ENCODE peak calls at places on chromosomes 7 and 10, in six cellular contexts. F is left lung, B is HCT116, Z is foreskin keratinocyte, R is heart left ventricle, J is HepG2. N is an unnamed sample.

GRCh38 chr7:46651070-46651469 is 730.0 kb upstream of the IGFBP3 start:
- ATAC-seq in Z (peak; percentile 89), J (no peak), R (no peak), F (peak; percentile 96), B (peak; percentile 97), N (no peak)

GRCh38 chr7:128099204-128099671 is 68.0 kb upstream of the LRRC4 start:
- ATAC-seq in R (no peak), F (no peak), J (no peak), Z (peak; percentile 66), B (no peak), N (no peak)

GRCh38 chr7:70506463-70506862 is 625.5 kb upstream of the GALNT17 start:
- ATAC-seq in F (no peak), Z (no peak), J (peak; percentile 96), B (no peak), R (peak; percentile 69), N (no peak)

GRCh38 chr7:11817111-11817710 is 14.8 kb downstream of the THSD7A start:
- ATAC-seq in J (no peak), B (no peak), Z (no peak), R (no peak), F (no peak), N (no peak)

GRCh38 chr10:8044908-8045727 is 9.4 kb upstream of the GATA3 start:
- ATAC-seq in R (no peak), F (peak; percentile 15), B (no peak), Z (no peak), J (peak; percentile 42), N (no peak)

GRCh38 chr10:31384589-31384949 is 65.6 kb downstream of the ZEB1 start:
- ATAC-seq in F (no peak), R (no peak), Z (no peak), B (no peak), J (no peak), N (no peak)

GRCh38 chr10:125161570-125162139 is 1.3 kb upstream of the CTBP2 start:
- ATAC-seq in R (peak; percentile 7), Z (peak; percentile 65), B (no peak), J (no peak), F (peak; percentile 17), N (no peak)

GRCh38 chr7:13198741-13199140 is 511.3 kb downstream of the ARL4A start:
- ATAC-seq in B (no peak), J (no peak), R (no peak), Z (peak; percentile 81), F (no peak), N (no peak)

GRCh38 chr10:49194212-49194920 is 6.2 kb upstream of the TMEM273 start:
- ATAC-seq in F (no peak), Z (no peak), B (no peak), J (no peak), R (no peak), N (no peak)

GRCh38 chr7:130822642-130823041 is 88.6 kb upstream of the KLF14 start:
- ATAC-seq in J (no peak), Z (peak; percentile 10), F (no peak), B (no peak), R (no peak), N (no peak)

GRCh38 chr10:94251098-94251497 is 111.6 kb downstream of the NOC3L start:
- ATAC-seq in F (no peak), J (no peak), R (no peak), B (no peak), Z (no peak), N (no peak)

GRCh38 chr10:88960854-88961253 is 8.3 kb upstream of the ACTA2 start:
- ATAC-seq in F (peak; percentile 73), B (no peak), R (no peak), Z (peak; percentile 37), J (no peak), N (no peak)

GRCh38 chr7:96224682-96225081 is 97.2 kb downstream of the SLC25A13 start:
- ATAC-seq in F (peak; percentile 58), Z (no peak), J (peak; percentile 90), B (peak; percentile 52), R (no peak), N (no peak)

GRCh38 chr10:133003195-133003594 is 60.8 kb upstream of the CFAP46 start:
- ATAC-seq in Z (no peak), F (no peak), B (no peak), R (no peak), J (no peak), N (no peak)
- H3K4me1 ChIP-seq in Z (no peaks in the 10 kb centered on the region), F (no peaks in the 10 kb centered on the region), B (no peaks in the 10 kb centered on the region), R (no peaks in the 10 kb centered on the region), J (no peaks in the 10 kb centered on the region), N (no peaks in the 10 kb centered on the region)

DNA sequence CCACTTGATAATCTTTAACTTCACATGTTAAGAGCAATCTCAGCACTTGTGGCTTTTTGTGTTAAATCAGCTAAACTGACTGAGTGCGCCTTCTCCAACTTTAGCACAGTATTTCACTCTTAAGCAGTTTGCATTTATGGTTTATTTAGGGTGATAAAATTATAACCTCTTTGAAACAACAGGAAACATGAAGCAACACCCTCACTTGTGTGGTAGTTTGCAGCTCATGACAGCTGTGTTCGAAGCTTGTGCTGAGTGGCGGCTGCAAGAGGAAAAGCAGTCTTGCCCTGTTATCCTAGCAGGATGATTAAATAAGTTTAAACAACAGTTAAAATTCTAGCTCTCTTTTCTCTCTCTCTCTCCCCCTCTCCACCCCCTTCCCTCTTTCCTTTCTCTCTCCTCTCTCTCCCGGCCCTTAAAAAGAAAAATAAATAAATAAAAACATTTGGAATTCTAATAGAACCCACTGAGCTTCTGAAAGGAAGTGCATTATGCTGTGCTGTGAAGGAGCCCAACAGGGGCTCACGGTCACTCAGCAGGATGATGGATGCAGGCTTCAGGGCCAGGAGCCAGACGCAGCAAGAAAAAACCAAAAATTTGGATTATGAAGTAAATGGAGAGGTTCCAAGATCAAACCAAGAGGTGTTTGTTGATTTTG is 25.2 kb downstream of the OGDH start:
- ATAC-seq in J (no peak), R (no peak), B (no peak), Z (no peak), F (peak; percentile 41), N (peak; percentile 14)
- H3K4me1 ChIP-seq in J (peaks cover 28% of the 10 kb centered on the region), R (peaks cover 74% of the 10 kb centered on the region), B (peaks cover 10% of the 10 kb centered on the region), Z (peaks cover 8% of the 10 kb centered on the region), F (peaks cover 54% of the 10 kb centered on the region), N (peaks cover 6% of the 10 kb centered on the region)

DNA sequence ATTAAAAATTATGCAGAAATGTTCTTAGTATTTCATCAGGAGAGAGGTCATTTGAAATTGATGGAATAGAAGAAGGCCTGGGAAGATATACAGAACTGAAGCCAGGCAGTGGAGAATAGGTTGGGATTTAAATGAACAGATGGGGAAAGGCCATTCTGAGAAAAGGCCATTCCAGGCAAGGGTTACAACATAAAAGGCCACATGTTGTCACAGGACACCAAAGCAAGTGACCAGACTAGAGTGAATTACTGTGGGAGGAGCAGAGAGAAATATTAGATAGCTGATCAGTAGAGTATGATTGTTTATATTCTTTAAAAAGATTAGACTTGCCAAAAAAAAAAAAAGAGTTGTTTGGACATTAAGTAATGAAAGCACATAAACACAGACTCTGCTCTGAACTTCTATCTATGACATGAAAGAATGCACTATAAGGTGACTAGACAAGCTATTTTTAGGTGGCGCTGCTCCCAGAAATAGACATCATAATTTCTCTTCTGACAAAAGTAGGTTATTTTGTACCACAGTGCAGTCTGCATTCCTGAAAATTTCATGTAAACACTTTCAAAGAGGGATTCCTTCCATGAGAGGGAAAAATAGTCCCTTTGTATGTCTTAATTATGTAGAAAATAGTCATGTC is 55.2 kb upstream of the DKK1 start:
- ATAC-seq in Z (no peak), F (no peak), J (no peak), B (no peak), R (peak; percentile 42), N (no peak)
- H3K4me1 ChIP-seq in Z (peaks cover 9% of the 10 kb centered on the region), F (peaks cover 4% of the 10 kb centered on the region), J (no peaks in the 10 kb centered on the region), B (no peaks in the 10 kb centered on the region), R (peaks cover 13% of the 10 kb centered on the region), N (no peaks in the 10 kb centered on the region)

DNA sequence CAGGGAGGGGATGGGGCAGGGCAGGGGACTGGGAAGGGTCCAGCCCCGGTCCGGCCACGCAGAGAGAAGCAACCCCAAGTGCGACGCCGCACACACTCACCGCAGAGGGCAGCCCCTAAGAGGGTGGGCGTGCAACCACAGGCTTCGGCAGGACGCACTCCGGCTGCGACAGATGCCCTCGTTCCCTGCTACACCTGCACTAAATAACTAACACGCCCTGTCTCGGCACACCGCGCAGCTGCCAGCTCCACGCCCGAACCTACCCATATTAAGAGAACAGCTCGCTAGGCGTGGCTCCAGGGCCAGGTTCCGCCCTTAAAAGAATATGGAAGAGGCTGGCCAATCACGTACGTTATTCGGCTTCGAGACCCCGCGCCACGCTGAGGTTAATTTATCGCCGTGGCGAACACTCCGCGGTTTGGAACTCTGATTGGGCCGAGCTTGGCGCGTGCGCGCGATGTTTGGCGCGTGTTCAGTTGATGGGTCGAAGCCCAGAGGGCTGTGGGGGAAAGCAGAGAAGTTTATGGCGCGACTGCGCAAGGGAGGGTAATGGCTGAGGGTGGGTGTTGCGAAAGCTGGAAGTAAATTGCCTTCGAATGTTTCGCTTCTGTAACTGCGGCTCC is 91.1 kb downstream of the OR13A1 start:
- ATAC-seq in R (no peak), B (no peak), Z (no peak), J (no peak), F (no peak), N (no peak)
- H3K4me1 ChIP-seq in R (no peaks in the 10 kb centered on the region), B (no peaks in the 10 kb centered on the region), Z (no peaks in the 10 kb centered on the region), J (no peaks in the 10 kb centered on the region), F (no peaks in the 10 kb centered on the region), N (no peaks in the 10 kb centered on the region)

GRCh38 chr7:140175221-140176218 is 1.3 kb downstream of the KDM7A start:
- ATAC-seq in F (peak; percentile 80), Z (peak; percentile 76), B (peak; percentile 59), R (peak; percentile 75), J (peak; percentile 74), N (peak; percentile 76)

GRCh38 chr7:140168816-140169215 is 8.0 kb downstream of the KDM7A start:
- ATAC-seq in F (no peak), J (no peak), R (no peak), Z (no peak), B (no peak), N (no peak)

GRCh38 chr7:140165422-140165821 is 11.4 kb downstream of the KDM7A start:
- ATAC-seq in F (no peak), Z (peak; percentile 97), J (peak; percentile 36), R (no peak), B (no peak), N (no peak)

GRCh38 chr7:140174217-140174616 is 2.6 kb downstream of the KDM7A start:
- ATAC-seq in J (no peak), Z (no peak), R (no peak), B (no peak), F (no peak), N (no peak)

GRCh38 chr7:140170375-140170774 is 6.4 kb downstream of the KDM7A start:
- ATAC-seq in Z (no peak), R (no peak), F (no peak), B (no peak), J (no peak), N (no peak)
- H3K4me1 ChIP-seq in Z (peaks cover 6% of the 10 kb centered on the region), R (peaks cover 33% of the 10 kb centered on the region), F (peaks cover 10% of the 10 kb centered on the region), B (peaks cover 5% of the 10 kb centered on the region), J (peaks cover 83% of the 10 kb centered on the region), N (peaks cover 11% of the 10 kb centered on the region)

DNA sequence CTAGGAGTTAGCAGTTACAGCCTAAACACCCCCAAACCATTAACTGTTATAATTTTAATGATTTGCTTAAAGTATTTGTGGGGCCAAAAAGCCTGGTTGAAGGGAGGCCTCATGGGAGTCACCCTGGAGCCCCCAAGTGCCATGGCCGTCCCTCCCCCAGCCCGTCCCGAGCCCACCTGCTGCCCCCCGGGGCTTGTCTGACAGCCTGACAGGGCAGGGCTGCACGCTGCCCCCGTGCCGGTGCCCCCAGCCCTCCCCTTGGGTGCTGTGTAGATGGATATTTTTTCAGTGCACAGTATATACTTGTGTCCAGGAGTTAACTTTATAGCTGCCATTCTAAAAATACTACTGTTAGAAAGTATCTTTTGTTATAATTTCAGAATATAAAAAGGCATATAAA is 108.4 kb downstream of the CYTH3 start:
- ATAC-seq in Z (no peak), J (no peak), F (no peak), B (no peak), R (no peak), N (no peak)
- H3K4me1 ChIP-seq in Z (no peaks in the 10 kb centered on the region), J (peaks cover 20% of the 10 kb centered on the region), F (no peaks in the 10 kb centered on the region), B (no peaks in the 10 kb centered on the region), R (peaks cover 64% of the 10 kb centered on the region), N (peaks cover 49% of the 10 kb centered on the region)